ENCODE peak calls at places on chromosome 9, in seven cellular contexts. Q, D, S, M, E, O and P are unnamed samples.

GRCh38 chr9:125902865-125903512 is 155.8 kb downstream of the PBX3 start:
- DNase-seq in Q (no peak), D (no peak), S (no peak), M (no peak), E (no peak), O (no peak), P (no peak)

GRCh38 chr9:101440714-101441230 is 5.2 kb upstream of the ALDOB start:
- DNase-seq in Q (no peak), D (no peak), S (no peak), M (no peak), E (no peak), O (peak; percentile 36), P (no peak)

GRCh38 chr9:74284596-74284995 is 212.5 kb upstream of the RORB start:
- DNase-seq in Q (no peak), D (no peak), S (no peak), M (no peak), E (no peak), O (no peak), P (no peak)

GRCh38 chr9:109766351-109766750 is 13.6 kb upstream of the PALM2AKAP2 start:
- DNase-seq in Q (no peak), D (no peak), S (no peak), M (no peak), E (no peak), O (no peak), P (no peak)

GRCh38 chr9:97363661-97364299 is 48.1 kb upstream of the TDRD7 start:
- DNase-seq in Q (no peak), D (no peak), S (no peak), M (no peak), E (no peak), O (no peak), P (no peak)

GRCh38 chr9:33125871-33126822 is 41.0 kb downstream of the B4GALT1 start:
- DNase-seq in Q (no peak), D (no peak), S (no peak), M (no peak), E (peak; percentile 44), O (no peak), P (no peak)

GRCh38 chr9:134390537-134390936 is 64.3 kb downstream of the RXRA start:
- DNase-seq in Q (no peak), D (no peak), S (no peak), M (no peak), E (no peak), O (no peak), P (no peak)

GRCh38 chr9:88681434-88681833 is 146.5 kb downstream of the NXNL2 start:
- DNase-seq in Q (no peak), D (no peak), S (no peak), M (no peak), E (no peak), O (peak; percentile 78), P (no peak)

GRCh38 chr9:2340046-2340760 is 281.4 kb upstream of the VLDLR start:
- DNase-seq in Q (no peak), D (no peak), S (no peak), M (no peak), E (no peak), O (no peak), P (no peak)

GRCh38 chr9:129885018-129885669 is 49.9 kb downstream of the USP20 start:
- DNase-seq in Q (no peak), D (peak; percentile 20), S (no peak), M (no peak), E (peak; percentile 89), O (peak; percentile 33), P (peak; percentile 35)

GRCh38 chr9:116945817-116946216 is 258.7 kb downstream of the TRIM32 start:
- DNase-seq in Q (no peak), D (no peak), S (no peak), M (no peak), E (no peak), O (no peak), P (no peak)

GRCh38 chr9:108056083-108056804 is 566.7 kb upstream of the KLF4 start:
- DNase-seq in Q (no peak), D (no peak), S (no peak), M (no peak), E (no peak), O (no peak), P (no peak)

GRCh38 chr9:121207371-121207940 is 5.8 kb upstream of the RAB14 start:
- DNase-seq in Q (no peak), D (peak; percentile 66), S (no peak), M (no peak), E (no peak), O (no peak), P (no peak)

GRCh38 chr9:130128782-130129424 is 43.3 kb upstream of the NCS1 start:
- DNase-seq in Q (no peak), D (peak; percentile 79), S (no peak), M (no peak), E (peak; percentile 37), O (no peak), P (no peak)

GRCh38 chr9:134496413-134497282 is 145.0 kb upstream of the COL5A1 start:
- DNase-seq in Q (no peak), D (no peak), S (no peak), M (no peak), E (no peak), O (no peak), P (no peak)

GRCh38 chr9:83034026-83034425 is 28.9 kb downstream of the RASEF start:
- DNase-seq in Q (no peak), D (no peak), S (no peak), M (no peak), E (no peak), O (no peak), P (peak; percentile 37)

GRCh38 chr9:79896390-79896789 is 324.6 kb downstream of the TLE4 start:
- DNase-seq in Q (no peak), D (no peak), S (no peak), M (no peak), E (no peak), O (no peak), P (no peak)

GRCh38 chr9:90322296-90322695 is 320.3 kb downstream of the DIRAS2 start:
- DNase-seq in Q (no peak), D (no peak), S (no peak), M (no peak), E (no peak), O (no peak), P (no peak)

GRCh38 chr9:117403403-117403811 is 11.4 kb downstream of the ASTN2 start:
- DNase-seq in Q (peak; percentile 70), D (no peak), S (no peak), M (no peak), E (no peak), O (no peak), P (no peak)

GRCh38 chr9:4553951-4554381 is 63.7 kb downstream of the SLC1A1 start:
- DNase-seq in Q (no peak), D (no peak), S (no peak), M (no peak), E (no peak), O (no peak), P (no peak)

GRCh38 chr9:15735083-15735974 is 182.5 kb downstream of the CCDC171 start:
- DNase-seq in Q (no peak), D (no peak), S (no peak), M (no peak), E (no peak), O (no peak), P (peak; percentile 2)

GRCh38 chr9:77802512-77803293 is 154.6 kb upstream of the GNA14 start:
- DNase-seq in Q (no peak), D (no peak), S (no peak), M (no peak), E (no peak), O (no peak), P (no peak)

GRCh38 chr9:135536166-135536565 is 9.8 kb upstream of the OBP2A start:
- DNase-seq in Q (no peak), D (no peak), S (no peak), M (no peak), E (no peak), O (no peak), P (no peak)
- TF ChIP-seq JUND in Q (no peak), D (no peak), S (no peak), M (no peak), E (no peak), O (no peak), P (no peak)

GRCh38 chr9:128882677-128883590 is 1.0 kb downstream of the LRRC8A start:
- DNase-seq in Q (peak; percentile 47), D (no peak), S (no peak), M (no peak), E (peak; percentile 66), O (peak; percentile 31), P (no peak)
- TF ChIP-seq JUND in Q (no peak), D (no peak), S (no peak), M (no peak), E (no peak), O (no peak), P (no peak)

GRCh38 chr9:76023715-76024195 is 133.3 kb downstream of the PCSK5 start:
- DNase-seq in Q (no peak), D (no peak), S (peak; percentile 39), M (no peak), E (no peak), O (peak; percentile 82), P (no peak)

GRCh38 chr9:76022317-76022716 is 131.8 kb downstream of the PCSK5 start:
- DNase-seq in Q (no peak), D (no peak), S (no peak), M (no peak), E (no peak), O (no peak), P (no peak)

GRCh38 chr9:76026796-76027195 is 136.3 kb downstream of the PCSK5 start:
- DNase-seq in Q (no peak), D (no peak), S (no peak), M (no peak), E (no peak), O (no peak), P (no peak)

GRCh38 chr9:76032652-76033373 is 142.3 kb downstream of the PCSK5 start:
- DNase-seq in Q (no peak), D (no peak), S (no peak), M (no peak), E (no peak), O (no peak), P (no peak)

DNA sequence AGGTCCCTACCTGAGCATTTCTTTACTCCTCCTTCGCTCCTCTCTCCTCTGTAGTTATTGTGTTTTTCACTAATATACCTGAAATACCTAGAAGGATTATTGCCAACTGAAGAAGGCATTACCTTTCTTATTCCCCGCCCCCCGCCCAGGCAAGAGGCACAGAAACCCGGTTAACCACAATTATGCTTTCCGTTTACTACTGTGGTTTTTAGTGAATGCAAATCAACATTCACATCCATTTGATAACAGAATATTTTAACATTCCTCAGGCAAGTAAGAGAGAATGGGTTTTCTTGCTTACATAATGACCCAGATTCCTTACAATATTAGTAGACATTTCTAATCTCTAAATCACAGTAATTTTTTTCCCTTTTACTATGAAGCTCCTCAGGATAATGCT is 137.0 kb downstream of the PCSK5 start:
- DNase-seq in Q (no peak), D (no peak), S (no peak), M (no peak), E (no peak), O (no peak), P (no peak)
- TF ChIP-seq JUND in Q (no peak), D (no peak), S (no peak), M (no peak), E (no peak), O (no peak), P (no peak)

GRCh38 chr9:138003485-138004190 is 126.1 kb downstream of the CACNA1B start:
- DNase-seq in Q (no peak), D (no peak), S (no peak), M (no peak), E (no peak), O (no peak), P (no peak)
- TF ChIP-seq JUND in Q (no peak), D (no peak), S (no peak), M (no peak), E (no peak), O (no peak), P (no peak)